ENCODE peak calls at places on chromosome 1, in eight cellular contexts. V, I, Q, C, Z, S, M and J are unnamed samples.

GRCh38 chr1:229003233-229004031 is 267.5 kb upstream of the RAB4A start:
- DNase-seq in V (no peak), Z (no peak), Q (peak), S (no peak), C (no peak), I (no peak), M (no peak), J (no peak)

GRCh38 chr1:197284325-197284724 is 16.3 kb downstream of the CRB1 start:
- DNase-seq in Q (no peak), C (no peak), M (no peak), Z (no peak), S (no peak), I (no peak), V (no peak), J (no peak)

GRCh38 chr1:88216441-88216840 is 467.6 kb upstream of the PKN2 start:
- DNase-seq in Q (no peak), M (no peak), I (no peak), V (no peak), C (no peak), Z (no peak), S (no peak), J (no peak)

GRCh38 chr1:235867903-235868469 is 1.3 kb upstream of the LYST start:
- DNase-seq in V (no peak), Q (no peak), Z (peak), M (no peak), I (no peak), C (no peak), S (no peak), J (no peak)

GRCh38 chr1:153705484-153705883 is 22.4 kb upstream of the INTS3 start:
- DNase-seq in I (no peak), S (no peak), V (no peak), C (no peak), Q (peak), Z (no peak), M (no peak), J (no peak)

GRCh38 chr1:229570891-229571516 is 12.5 kb upstream of the ABCB10 start:
- DNase-seq in I (no peak), C (no peak), S (no peak), V (no peak), Q (no peak), M (no peak), Z (peak), J (no peak)

GRCh38 chr1:207316622-207317510 is 4.6 kb upstream of the CD55 start:
- DNase-seq in Z (no peak), Q (peak), I (no peak), S (no peak), M (peak), C (peak), V (peak), J (no peak)

GRCh38 chr1:1014896-1015681 is 1.8 kb downstream of the ISG15 start:
- DNase-seq in S (no peak), I (no peak), Q (peak), M (peak), Z (peak), C (no peak), V (no peak), J (no peak)

GRCh38 chr1:55555971-55556370 is 340.8 kb upstream of the USP24 start:
- DNase-seq in V (no peak), Z (no peak), S (no peak), M (no peak), I (no peak), C (no peak), Q (no peak), J (no peak)

GRCh38 chr1:151990856-151991198 is 2.8 kb downstream of the S100A10 start:
- DNase-seq in S (peak), Z (no peak), M (peak), C (no peak), Q (no peak), V (no peak), I (no peak), J (no peak)

GRCh38 chr1:110673805-110674336 is 869 bp downstream of the KCNA3 start:
- DNase-seq in I (no peak), M (no peak), C (no peak), V (peak), Q (no peak), S (no peak), Z (peak), J (no peak)

GRCh38 chr1:44947060-44947773 is 39.2 kb downstream of the EIF2B3 start:
- DNase-seq in Z (no peak), C (no peak), M (no peak), V (no peak), I (no peak), Q (no peak), S (peak), J (peak)

GRCh38 chr1:145999321-146000024 is 3.1 kb upstream of the TXNIP start:
- DNase-seq in Q (no peak), I (no peak), C (peak), M (peak), S (no peak), V (no peak), Z (peak), J (no peak)

GRCh38 chr1:44676484-44677200 is 2.1 kb downstream of the ARMH1 start:
- DNase-seq in M (no peak), S (no peak), I (no peak), C (no peak), Z (peak), Q (no peak), V (no peak), J (peak)

GRCh38 chr1:240149488-240150094 is 57.9 kb downstream of the FMN2 start:
- DNase-seq in Z (peak), I (no peak), M (no peak), C (no peak), S (peak), Q (peak), V (no peak), J (no peak)

GRCh38 chr1:110783292-110783918 is 89.5 kb upstream of the CD53 start:
- DNase-seq in I (no peak), Q (peak), V (no peak), Z (peak), S (peak), M (peak), C (peak), J (peak)

GRCh38 chr1:77322061-77322900 is 40.5 kb downstream of the AK5 start:
- DNase-seq in V (peak), C (no peak), Q (peak), I (peak), M (no peak), S (no peak), Z (no peak), J (peak)

GRCh38 chr1:183905497-183905896 is 100.6 kb downstream of the RGL1 start:
- DNase-seq in M (no peak), S (no peak), I (no peak), C (no peak), V (no peak), Z (no peak), Q (no peak), J (no peak)

GRCh38 chr1:24558902-24559791 is 3.3 kb downstream of the NCMAP start:
- DNase-seq in C (peak), V (no peak), S (peak), I (no peak), Q (peak), Z (no peak), M (peak), J (peak)

GRCh38 chr1:31427322-31427721 is 14.3 kb downstream of the SERINC2 start:
- DNase-seq in I (no peak), Q (no peak), V (no peak), Z (no peak), S (no peak), C (no peak), M (no peak), J (no peak)

GRCh38 chr1:110211503-110212164 is 1.5 kb downstream of the KCNC4 start:
- DNase-seq in C (no peak), Z (no peak), S (peak), I (no peak), V (no peak), M (no peak), Q (peak), J (no peak)

GRCh38 chr1:160779662-160780397 is 16.1 kb upstream of the LY9 start:
- DNase-seq in C (no peak), M (peak), Q (peak), Z (peak), S (no peak), V (no peak), I (peak), J (no peak)

GRCh38 chr1:180581635-180582039 is 22.9 kb downstream of the OVAAL start:
- DNase-seq in V (no peak), Z (no peak), S (no peak), I (no peak), M (no peak), Q (no peak), C (no peak), J (peak)

GRCh38 chr1:204714194-204714860 is 28.8 kb upstream of the LRRN2 start:
- DNase-seq in Z (peak), I (no peak), Q (no peak), C (no peak), M (no peak), S (no peak), V (no peak), J (no peak)
- H3K4me3 ChIP-seq in Z (peak), I (no peak), Q (peak), C (no peak), M (no peak), S (no peak), V (no peak), J (no peak)

DNA sequence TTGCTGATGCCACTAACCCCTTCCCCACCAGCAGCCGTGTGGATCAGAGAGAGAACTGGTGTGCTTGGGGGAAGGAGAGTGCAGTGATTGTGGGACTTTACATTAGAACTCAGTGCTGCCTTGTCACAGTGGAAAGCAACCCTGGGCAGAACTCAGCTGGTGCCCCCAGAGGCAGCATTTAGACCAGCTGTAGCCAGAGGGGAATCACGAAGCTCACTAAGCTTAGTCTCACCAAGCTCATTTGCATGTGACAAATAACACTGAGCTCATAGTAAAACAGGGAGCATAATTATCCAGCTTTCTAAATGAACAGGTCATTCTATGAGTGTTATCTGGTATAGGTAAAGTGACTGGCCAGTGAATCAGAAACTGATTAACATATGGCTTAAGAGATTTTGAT is 9.8 kb upstream of the SMAP2 start:
- DNase-seq in Q (peak), Z (peak), V (no peak), S (no peak), I (no peak), C (no peak), M (no peak), J (no peak)
- TF ChIP-seq CTCF in Q (peak), Z (peak), V (no peak), S (no peak), I (peak), C (no peak), M (no peak), J (no peak)

DNA sequence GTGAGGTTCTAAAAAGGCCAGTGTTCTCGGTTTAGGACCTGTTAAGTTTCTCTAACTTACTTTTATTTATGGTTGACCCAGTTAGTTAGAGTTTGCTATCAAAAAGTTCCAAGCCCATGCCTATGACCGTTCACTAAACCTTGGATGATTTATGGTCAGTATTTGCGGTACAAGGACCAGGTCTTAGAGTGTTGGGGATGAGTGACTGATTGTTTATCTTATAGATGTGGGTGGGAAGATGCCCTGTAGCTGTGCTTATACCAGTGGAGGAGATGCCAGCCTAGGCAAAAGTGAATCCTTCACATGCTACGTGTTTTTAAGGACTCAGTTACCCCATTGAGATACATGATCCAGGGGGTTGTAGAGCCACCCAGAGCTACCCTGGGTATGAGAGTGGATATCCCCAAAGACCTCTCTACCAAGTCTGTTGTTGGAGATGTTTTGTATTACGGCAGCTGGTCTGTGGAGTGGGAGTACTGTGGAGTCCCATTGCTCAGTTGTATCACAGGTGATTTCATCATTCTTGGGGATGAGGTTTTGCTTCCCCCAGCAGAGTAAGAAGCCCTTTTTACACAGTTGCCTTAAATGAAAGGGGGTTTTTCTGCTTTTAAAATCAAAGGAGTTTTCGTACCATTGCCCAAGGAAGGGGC is 2.1 kb downstream of the SLC22A15 start:
- DNase-seq in M (no peak), Z (no peak), I (no peak), C (no peak), Q (no peak), S (no peak), V (no peak), J (no peak)
- H3K4me3 ChIP-seq in M (no peak), Z (no peak), I (no peak), C (no peak), Q (no peak), S (no peak), V (peak), J (peak)

GRCh38 chr1:9352364-9353140 is 59.9 kb downstream of the SPSB1 start:
- DNase-seq in V (no peak), Q (peak), Z (no peak), S (no peak), M (no peak), I (no peak), C (no peak), J (no peak)
- TF ChIP-seq CTCF in V (no peak), Q (peak), Z (no peak), S (no peak), M (no peak), I (no peak), C (no peak), J (no peak)

GRCh38 chr1:94237291-94238226 is at the start of gene ARHGAP29:
- DNase-seq in Z (peak), I (no peak), V (peak), Q (peak), S (peak), M (peak), C (peak), J (no peak)

GRCh38 chr1:94235189-94236020 is 2.0 kb downstream of the ARHGAP29 start:
- DNase-seq in I (no peak), V (no peak), Q (no peak), S (no peak), Z (no peak), C (no peak), M (no peak), J (no peak)

GRCh38 chr1:94236630-94237290 is 624 bp downstream of the ARHGAP29 start:
- DNase-seq in I (no peak), C (no peak), V (no peak), M (peak), S (peak), Z (peak), Q (peak), J (no peak)

GRCh38 chr1:94236021-94236491 is 1.3 kb downstream of the ARHGAP29 start:
- DNase-seq in C (no peak), I (no peak), M (no peak), S (no peak), Z (no peak), Q (peak), V (no peak), J (no peak)

DNA sequence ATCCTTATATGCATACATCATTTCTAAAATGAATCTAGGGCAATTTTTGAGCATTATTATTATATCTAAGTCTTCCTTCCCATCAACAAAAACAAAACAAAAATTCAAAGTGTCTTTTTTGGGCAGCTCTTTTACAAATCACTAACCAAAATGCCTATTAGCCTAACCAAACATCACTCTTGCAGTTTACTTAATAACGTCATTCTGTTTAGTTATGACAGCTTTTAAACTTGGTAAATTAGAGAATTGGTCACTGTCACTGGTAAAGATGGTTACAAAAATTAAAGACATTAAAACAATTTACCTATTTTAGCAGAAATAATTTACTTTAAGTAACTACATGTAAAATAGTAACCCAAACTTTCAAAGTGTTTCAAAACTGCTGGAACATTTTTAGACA is 2.8 kb downstream of the ARHGAP29 start:
- DNase-seq in I (no peak), V (no peak), Z (no peak), C (no peak), M (no peak), S (no peak), Q (no peak), J (no peak)
- H3K4me3 ChIP-seq in I (no peak), V (peak), Z (no peak), C (no peak), M (no peak), S (peak), Q (no peak), J (peak)

GRCh38 chr1:41320860-41321259 is 40.4 kb upstream of the FOXO6 start:
- DNase-seq in I (no peak), S (no peak), V (no peak), Z (no peak), Q (peak), M (no peak), C (no peak), J (no peak)

GRCh38 chr1:41321277-41321676 is 40.0 kb upstream of the FOXO6 start:
- DNase-seq in Z (no peak), I (no peak), V (no peak), Q (no peak), S (no peak), C (no peak), M (no peak), J (no peak)

GRCh38 chr1:41322101-41322661 is 39.1 kb upstream of the FOXO6 start:
- DNase-seq in C (no peak), Z (peak), Q (no peak), V (no peak), I (no peak), S (no peak), M (no peak), J (no peak)

GRCh38 chr1:41322835-41323234 is 38.4 kb upstream of the FOXO6 start:
- DNase-seq in S (no peak), M (peak), I (peak), Z (peak), C (no peak), Q (peak), V (no peak), J (no peak)

GRCh38 chr1:41323243-41323642 is 38.0 kb upstream of the FOXO6 start:
- DNase-seq in I (no peak), M (no peak), Q (no peak), Z (no peak), V (no peak), S (no peak), C (no peak), J (no peak)
- TF ChIP-seq CTCF in I (no peak), M (no peak), Q (no peak), Z (no peak), V (peak), S (no peak), C (no peak), J (no peak)

DNA sequence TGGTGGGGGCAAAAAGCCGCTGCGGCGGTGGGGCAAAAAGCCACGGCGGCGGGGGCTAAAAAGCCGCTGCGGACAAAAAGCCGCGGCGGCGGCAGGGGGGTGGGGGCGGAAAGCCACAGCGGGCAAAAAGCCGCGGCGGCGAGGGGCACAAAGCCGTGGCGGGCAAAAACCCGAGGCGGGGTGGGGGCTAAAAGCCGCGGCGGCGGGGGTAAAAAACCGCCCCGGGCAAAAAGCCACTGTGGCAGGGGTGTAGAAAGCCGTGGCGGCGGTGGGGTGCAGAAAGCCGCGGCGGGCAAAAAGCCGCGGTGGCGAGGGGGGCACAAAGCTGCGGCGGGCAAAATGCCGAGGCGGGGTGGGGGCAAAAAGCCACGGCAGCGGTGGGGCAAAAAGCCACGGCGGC is 3901.8 kb downstream of the SRGAP2C start:
- DNase-seq in V (peak), I (no peak), Z (no peak), S (no peak), Q (no peak), C (no peak), M (no peak), J (no peak)
- H3K4me3 ChIP-seq in V (no peak), I (no peak), Z (no peak), S (no peak), Q (no peak), C (no peak), M (no peak), J (no peak)

GRCh38 chr1:212608209-212608955 is at the start of gene ATF3:
- DNase-seq in M (peak), Z (peak), S (peak), Q (peak), I (peak), V (peak), C (peak), J (peak)

GRCh38 chr1:212608956-212609700 is 567 bp downstream of the ATF3 start:
- DNase-seq in M (peak), Q (peak), C (peak), I (no peak), V (no peak), Z (peak), S (peak), J (no peak)

GRCh38 chr1:212611000-212611636 is 2.6 kb downstream of the ATF3 start:
- DNase-seq in Q (no peak), V (no peak), M (no peak), C (no peak), S (no peak), Z (no peak), I (no peak), J (no peak)

GRCh38 chr1:212610575-212610967 is 2.0 kb downstream of the ATF3 start:
- DNase-seq in V (no peak), C (no peak), Z (no peak), Q (no peak), S (no peak), I (no peak), M (no peak), J (no peak)

DNA sequence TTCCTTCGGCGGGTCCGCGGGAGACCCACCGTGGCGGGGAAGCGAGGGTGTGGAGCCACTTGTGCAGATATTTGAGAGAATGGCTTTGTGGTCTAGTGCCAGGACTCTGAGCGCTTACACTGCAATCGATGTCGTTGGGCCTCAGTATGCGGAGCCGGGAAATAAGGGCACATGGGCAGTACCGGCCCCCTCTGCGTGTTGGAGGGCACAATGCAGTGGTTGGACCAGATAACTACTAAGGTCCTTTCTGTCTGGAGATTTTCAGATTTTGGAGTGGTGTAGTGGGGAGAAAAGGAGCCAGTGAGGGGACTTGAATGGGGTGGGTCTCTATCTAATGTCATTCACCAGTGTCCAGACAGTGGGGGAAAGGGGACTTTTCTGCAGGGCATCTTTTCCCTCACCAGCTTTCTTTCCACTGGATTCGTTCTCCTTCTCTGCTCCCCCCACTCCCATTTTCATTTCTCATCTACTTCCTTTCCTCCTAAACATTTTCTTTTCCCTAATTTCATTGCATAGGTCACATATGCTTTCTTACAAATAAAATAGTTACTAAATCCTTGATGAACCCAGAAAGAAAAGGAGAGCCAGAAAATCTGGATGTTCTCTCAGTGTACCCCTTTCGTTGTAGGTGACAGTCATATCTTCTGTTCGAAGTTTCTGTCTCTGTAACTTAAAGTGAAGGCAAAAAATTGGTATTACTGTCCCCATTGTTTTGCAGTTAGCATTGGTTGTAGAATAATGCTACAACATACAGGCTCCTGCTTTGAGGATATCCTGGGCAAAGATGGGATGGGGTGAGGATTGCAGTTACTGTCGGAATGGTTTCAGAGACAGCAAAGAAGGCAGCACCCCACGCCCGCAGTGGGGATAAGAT is 1.4 kb downstream of the ATF3 start:
- DNase-seq in Z (no peak), S (peak), V (no peak), I (no peak), M (no peak), C (no peak), Q (no peak), J (no peak)
- TF ChIP-seq CTCF in Z (no peak), S (no peak), V (no peak), I (no peak), M (no peak), C (no peak), Q (peak), J (no peak)